ENCODE peak calls at places on chromosomes 16 and 17, in eight cellular contexts. O, G, C, S, E, Q, B and A are unnamed samples.
A peak's percentile ranks its signal among the peaks of the same experiment; 100 is the strongest.

GRCh38 chr17:65177901-65178300 is 40.7 kb downstream of the RGS9 start:
- DNase-seq in E (no peak), O (peak; percentile 52), Q (no peak), G (peak; percentile 59), C (no peak), B (peak; percentile 44), S (no peak), A (peak; percentile 37)

GRCh38 chr17:81410852-81411251 is 15.6 kb downstream of the BAHCC1 start:
- DNase-seq in Q (no peak), C (no peak), G (no peak), B (no peak), S (no peak), E (no peak), O (no peak), A (no peak)

GRCh38 chr17:35752471-35752870 is 568 bp downstream of the GAS2L2 start:
- DNase-seq in E (no peak), C (no peak), O (no peak), S (no peak), B (no peak), Q (no peak), G (no peak), A (no peak)

GRCh38 chr17:72884066-72884465 is 208.4 kb downstream of the SLC39A11 start:
- DNase-seq in E (no peak), G (no peak), O (no peak), Q (no peak), C (no peak), S (no peak), B (no peak), A (no peak)

GRCh38 chr17:48510761-48511604 is 19.8 kb downstream of the HOXB1 start:
- DNase-seq in E (peak; percentile 13), Q (peak; percentile 79), S (no peak), O (no peak), C (no peak), G (peak; percentile 31), B (no peak), A (peak; percentile 86)

GRCh38 chr16:49048557-49048956 is 233.1 kb downstream of the CBLN1 start:
- DNase-seq in B (no peak), O (no peak), G (peak; percentile 52), E (no peak), C (no peak), S (no peak), Q (no peak), A (no peak)

GRCh38 chr17:8144401-8145295 is 7.6 kb downstream of the PER1 start:
- DNase-seq in B (no peak), G (no peak), C (peak; percentile 23), S (peak; percentile 34), O (no peak), Q (no peak), E (no peak), A (no peak)

GRCh38 chr17:82458885-82459424 is 414 bp downstream of the NARF start:
- DNase-seq in G (peak; percentile 16), Q (no peak), C (no peak), S (peak; percentile 77), O (peak; percentile 30), E (no peak), B (no peak), A (peak; percentile 65)

GRCh38 chr17:82105417-82105881 is 7.4 kb upstream of the FASN start:
- DNase-seq in E (no peak), B (no peak), Q (no peak), O (no peak), G (no peak), S (no peak), C (no peak), A (no peak)

GRCh38 chr17:79913451-79913850 is 74.2 kb upstream of the CBX4 start:
- DNase-seq in E (no peak), C (no peak), Q (no peak), O (no peak), B (no peak), S (peak; percentile 47), G (no peak), A (no peak)

GRCh38 chr16:13902677-13903076 is 17.3 kb upstream of the ERCC4 start:
- DNase-seq in Q (peak; percentile 58), B (no peak), O (no peak), C (no peak), G (peak; percentile 64), S (no peak), E (no peak), A (no peak)

GRCh38 chr17:59337741-59338299 is 6.4 kb downstream of the YPEL2 start:
- DNase-seq in O (no peak), Q (no peak), G (no peak), B (no peak), C (no peak), E (no peak), S (no peak), A (no peak)

GRCh38 chr17:57699751-57700186 is 45.3 kb downstream of the CCDC182 start:
- DNase-seq in Q (peak; percentile 34), S (no peak), G (no peak), O (no peak), E (no peak), C (peak; percentile 40), B (no peak), A (no peak)

GRCh38 chr16:50301626-50302471 is 35.5 kb downstream of the ADCY7 start:
- DNase-seq in C (no peak), S (peak; percentile 65), E (no peak), B (peak; percentile 39), G (peak; percentile 87), Q (peak; percentile 34), O (peak; percentile 79), A (no peak)

GRCh38 chr16:78098544-78099371 is 696 bp upstream of the WWOX start:
- DNase-seq in G (no peak), Q (no peak), S (no peak), E (no peak), O (no peak), C (no peak), B (no peak), A (no peak)

GRCh38 chr17:72496461-72496860 is 375.6 kb downstream of the SOX9 start:
- DNase-seq in B (no peak), E (no peak), G (peak; percentile 93), Q (no peak), C (no peak), O (no peak), S (no peak), A (no peak)

GRCh38 chr17:41553987-41554680 is 17.7 kb downstream of the KRT9 start:
- DNase-seq in Q (no peak), G (no peak), O (no peak), S (no peak), E (no peak), C (no peak), B (no peak), A (no peak)

GRCh38 chr16:12879812-12880211 is 21.6 kb upstream of the SHISA9 start:
- DNase-seq in E (no peak), Q (no peak), C (no peak), G (no peak), S (no peak), B (no peak), O (no peak), A (no peak)

GRCh38 chr16:72739577-72739976 is 308.4 kb downstream of the ZFHX3 start:
- DNase-seq in S (no peak), C (no peak), Q (peak; percentile 3), B (peak; percentile 56), G (peak; percentile 83), E (no peak), O (no peak), A (no peak)

DNA sequence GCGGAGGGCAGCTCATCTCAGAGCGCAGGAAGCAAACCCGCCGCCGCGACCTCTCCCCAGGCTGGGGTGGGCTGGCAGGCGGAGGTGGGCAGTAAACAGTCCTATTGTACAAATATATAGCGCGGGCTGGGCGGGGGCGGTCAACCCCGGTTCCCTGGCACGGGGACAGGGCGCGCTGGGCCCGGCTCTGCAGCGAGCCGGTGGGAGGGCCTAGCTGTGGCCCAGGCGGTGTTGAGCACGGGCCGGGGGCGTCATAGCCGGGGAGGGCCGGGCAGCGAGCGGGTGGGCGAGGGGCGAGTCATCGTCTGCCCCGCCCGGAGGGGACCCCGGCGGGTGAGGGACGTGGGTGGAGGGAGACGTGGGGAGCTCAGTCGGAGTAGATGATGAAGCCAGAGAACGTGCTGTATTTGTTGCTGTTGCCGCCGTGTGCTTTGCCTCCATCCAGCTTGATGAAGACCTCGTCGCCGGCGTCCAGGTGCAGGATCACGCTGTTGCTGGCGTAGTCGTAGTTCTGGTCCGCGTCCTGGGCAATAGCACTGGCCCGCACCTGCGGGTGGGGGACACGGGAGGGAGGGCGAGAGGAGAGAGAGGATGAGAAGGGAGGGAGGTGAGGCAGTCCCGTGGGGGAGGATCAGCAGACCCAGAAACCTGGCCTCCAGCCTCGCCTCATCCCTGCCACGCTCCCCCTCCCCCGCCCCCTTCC is 8.1 kb downstream of the C1QL1 start:
- DNase-seq in B (no peak), S (no peak), C (no peak), O (no peak), G (no peak), Q (no peak), E (no peak), A (no peak)
- H3K4me3 ChIP-seq in B (no peak overlapping the region), S (peak overlapping the region; percentile 14), C (no peak overlapping the region), O (peak overlapping the region; percentile 26), G (no peak overlapping the region), Q (peak overlapping the region; percentile 13), E (no peak overlapping the region), A (no peak overlapping the region)

DNA sequence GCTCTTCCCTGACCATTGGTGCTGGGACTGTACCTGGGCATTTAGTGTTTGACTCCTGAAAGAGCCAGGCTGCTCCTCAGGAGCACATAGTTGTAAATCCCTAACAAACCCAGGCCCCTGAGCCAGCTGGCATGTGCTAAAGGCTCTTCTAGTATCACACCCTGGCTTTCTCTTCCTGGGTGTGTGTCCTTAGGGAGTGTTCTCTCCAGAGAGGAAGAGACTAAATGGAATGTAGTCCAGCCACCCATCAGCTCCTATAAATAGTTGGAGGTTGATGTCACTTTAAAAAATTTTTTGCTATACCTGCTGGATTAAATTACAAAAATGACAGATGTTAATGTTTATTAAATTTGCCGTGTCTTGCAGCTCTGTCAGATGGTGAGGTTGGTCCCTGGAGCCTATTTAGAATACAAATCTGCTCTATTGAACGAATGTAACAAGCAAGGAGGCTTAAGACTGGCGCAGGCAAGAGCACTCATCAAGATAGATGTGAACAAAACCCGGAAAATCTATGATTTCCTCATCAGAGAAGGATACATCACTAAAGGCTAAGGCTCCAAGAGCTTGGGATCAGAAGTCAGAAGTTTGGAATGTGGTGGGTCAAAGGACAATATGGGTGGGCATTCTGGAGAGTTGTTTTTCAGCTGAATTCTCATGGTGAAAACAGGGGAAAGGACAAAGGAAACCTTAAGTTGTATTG is 13.1 kb upstream of the DUSP14 start:
- DNase-seq in B (no peak), Q (no peak), O (no peak), G (no peak), C (peak; percentile 64), E (no peak), S (no peak), A (no peak)
- H3K4me3 ChIP-seq in B (no peak overlapping the region), Q (no peak overlapping the region), O (no peak overlapping the region), G (no peak overlapping the region), C (no peak overlapping the region), E (no peak overlapping the region), S (no peak overlapping the region), A (no peak overlapping the region)

GRCh38 chr16:81797443-81797842 is 18.4 kb downstream of the PLCG2 start:
- DNase-seq in S (no peak), B (no peak), C (no peak), Q (no peak), G (no peak), E (no peak), O (no peak), A (peak; percentile 94)
- H3K4me3 ChIP-seq in S (no peak overlapping the region), B (no peak overlapping the region), C (no peak overlapping the region), Q (no peak overlapping the region), G (no peak overlapping the region), E (no peak overlapping the region), O (no peak overlapping the region), A (peak overlapping the region; percentile 63)

GRCh38 chr17:78231991-78232759 is 744 bp downstream of the TMEM235 start:
- DNase-seq in C (no peak), S (peak; percentile 89), Q (no peak), B (no peak), E (peak; percentile 21), G (no peak), O (no peak), A (no peak)
- H3K4me3 ChIP-seq in C (no peak overlapping the region), S (peak overlapping the region; percentile 53), Q (no peak overlapping the region), B (no peak overlapping the region), E (no peak overlapping the region), G (no peak overlapping the region), O (no peak overlapping the region), A (no peak overlapping the region)